ENCODE peak calls at places on chromosome 5, in four cellular contexts. A, V, Q and C are unnamed samples.
A peak's percentile ranks its signal among the peaks of the same experiment; 100 is the strongest.

GRCh38 chr5:71830626-71831539 is 111.8 kb downstream of the CARTPT start:
- DNase-seq in Q (peak; percentile 89), V (no peak), A (no peak), C (peak; percentile 85)

GRCh38 chr5:123496892-123497291 is 15.1 kb upstream of the CSNK1G3 start:
- DNase-seq in A (no peak), Q (no peak), V (no peak), C (no peak)

GRCh38 chr5:180047667-180048066 is 23.9 kb downstream of the RNF130 start:
- DNase-seq in V (no peak), A (no peak), Q (peak; percentile 80), C (no peak)

GRCh38 chr5:158430166-158430828 is 571.4 kb upstream of the CLINT1 start:
- DNase-seq in Q (no peak), A (no peak), V (no peak), C (no peak)

GRCh38 chr5:121640298-121640697 is 211.4 kb upstream of the FTMT start:
- DNase-seq in V (no peak), Q (no peak), A (no peak), C (no peak)

GRCh38 chr5:109177227-109177626 is 232.5 kb downstream of the PJA2 start:
- DNase-seq in V (no peak), Q (no peak), A (no peak), C (no peak)

GRCh38 chr5:65707663-65708062 is 14.2 kb downstream of the SGTB start:
- DNase-seq in Q (no peak), V (no peak), A (no peak), C (no peak)

GRCh38 chr5:39555788-39556187 is 131.0 kb upstream of the DAB2 start:
- DNase-seq in A (no peak), Q (no peak), V (no peak), C (no peak)

GRCh38 chr5:145562931-145563330 is 272.2 kb downstream of the PRELID2 start:
- DNase-seq in A (no peak), Q (no peak), V (no peak), C (no peak)

GRCh38 chr5:154358410-154359221 is 87.2 kb upstream of the SAP30L start:
- DNase-seq in A (no peak), V (no peak), Q (peak; percentile 67), C (no peak)

GRCh38 chr5:68408345-68408871 is 192.9 kb downstream of the PIK3R1 start:
- DNase-seq in A (no peak), V (no peak), Q (no peak), C (no peak)

GRCh38 chr5:54415896-54416640 is 39.4 kb upstream of the HSPB3 start:
- DNase-seq in A (no peak), Q (no peak), V (no peak), C (peak; percentile 81)

GRCh38 chr5:50302815-50303490 is 138.1 kb downstream of the EMB start:
- DNase-seq in V (no peak), Q (peak; percentile 10), A (no peak), C (peak; percentile 15)

GRCh38 chr5:153654444-153654843 is 164.0 kb downstream of the GRIA1 start:
- DNase-seq in Q (no peak), V (no peak), A (no peak), C (peak; percentile 60)

GRCh38 chr5:108523360-108523759 is 141.5 kb upstream of the FBXL17 start:
- DNase-seq in Q (no peak), V (no peak), A (no peak), C (no peak)

GRCh38 chr5:33614039-33614438 is 173.3 kb downstream of the TARS1 start:
- DNase-seq in A (no peak), Q (no peak), V (no peak), C (no peak)

GRCh38 chr5:53265043-53265442 is 155.5 kb upstream of the MOCS2 start:
- DNase-seq in A (no peak), V (no peak), Q (no peak), C (no peak)

GRCh38 chr5:123089572-123089970 is 530 bp downstream of the PRDM6 start:
- DNase-seq in V (no peak), Q (peak; percentile 39), A (peak; percentile 65), C (no peak)

GRCh38 chr5:142726188-142726731 is 40.4 kb upstream of the FGF1 start:
- DNase-seq in Q (peak; percentile 92), A (no peak), V (no peak), C (peak; percentile 93)

GRCh38 chr5:111869681-111870080 is 112.7 kb upstream of the NREP start:
- DNase-seq in A (no peak), Q (peak; percentile 51), V (no peak), C (no peak)

GRCh38 chr5:6633469-6634326 is 458 bp downstream of the SRD5A1 start:
- DNase-seq in V (no peak), A (peak; percentile 52), Q (no peak), C (peak; percentile 21)

GRCh38 chr5:133705331-133705730 is 93.0 kb upstream of the FSTL4 start:
- DNase-seq in A (no peak), V (no peak), Q (no peak), C (no peak)

GRCh38 chr5:179828756-179829421 is 8.2 kb downstream of the SQSTM1 start:
- DNase-seq in A (no peak), V (no peak), Q (no peak), C (no peak)

GRCh38 chr5:148443998-148444397 is 60.2 kb downstream of the FBXO38 start:
- DNase-seq in Q (peak; percentile 84), A (peak; percentile 18), V (peak; percentile 13), C (peak; percentile 58)

GRCh38 chr5:19240150-19240549 is 747.9 kb downstream of the CDH18 start:
- DNase-seq in Q (peak; percentile 33), V (no peak), A (no peak), C (no peak)

GRCh38 chr5:139473565-139473964 is 2.8 kb downstream of the SMIM33 start:
- DNase-seq in A (no peak), Q (peak; percentile 47), V (no peak), C (no peak)
- TF ChIP-seq CTCF in A (no peak), Q (no peak), V (no peak), C (peak; percentile 31)

DNA sequence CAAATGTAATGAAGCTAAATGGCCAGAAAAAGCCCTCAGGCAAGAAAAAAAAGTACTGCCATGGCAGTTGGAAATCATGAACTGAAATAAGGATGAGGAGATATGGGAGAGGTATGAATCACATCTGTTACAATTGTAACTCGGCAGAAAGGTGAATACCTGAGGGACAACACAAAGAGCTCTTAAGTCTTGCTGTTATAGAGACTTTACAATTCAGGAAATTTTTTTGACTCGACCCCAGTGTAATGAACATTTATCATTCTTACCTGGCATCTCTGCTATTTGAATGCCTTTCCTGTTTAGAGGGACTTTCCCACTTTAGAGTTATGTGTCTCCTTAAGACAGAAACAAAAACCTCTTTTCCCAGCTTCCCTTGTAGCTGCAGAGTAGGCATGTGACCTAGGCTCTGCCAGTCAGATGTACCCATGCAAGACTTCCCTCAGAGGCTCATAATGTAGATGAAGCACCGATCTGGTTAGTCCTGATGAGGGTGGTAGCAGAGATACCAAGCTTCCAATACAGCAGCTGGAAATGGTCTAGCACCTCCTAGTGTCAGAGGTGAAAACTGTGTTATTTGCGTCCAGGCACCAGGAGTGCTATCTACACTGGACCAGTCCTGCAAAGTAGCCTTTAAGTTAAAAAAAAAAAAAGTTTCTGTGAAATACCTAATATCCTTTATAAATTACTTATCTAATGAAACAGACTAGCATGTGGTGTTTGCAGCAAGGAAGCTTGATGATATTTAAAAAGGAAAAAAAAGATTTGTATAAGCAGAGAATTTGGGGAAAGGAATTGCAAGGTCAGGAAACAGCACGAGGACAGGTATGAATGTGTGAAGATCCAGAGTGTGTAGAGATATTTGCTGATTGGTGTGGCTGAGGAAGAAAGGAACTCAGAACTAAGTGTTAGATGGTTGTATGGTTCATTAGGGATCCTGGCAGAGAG is 146.9 kb upstream of the SLC1A3 start:
- DNase-seq in Q (no peak), V (no peak), A (no peak), C (no peak)
- TF ChIP-seq CTCF in Q (peak; percentile 25), V (peak; percentile 54), A (peak; percentile 58), C (peak; percentile 64)

GRCh38 chr5:9953691-9954090 is 296.0 kb downstream of the ATPSCKMT start:
- DNase-seq in A (no peak), Q (no peak), V (no peak), C (no peak)

GRCh38 chr5:9954869-9955268 is 294.8 kb downstream of the ATPSCKMT start:
- DNase-seq in V (no peak), A (no peak), Q (no peak), C (no peak)

GRCh38 chr5:9955586-9955985 is 294.1 kb downstream of the ATPSCKMT start:
- DNase-seq in A (no peak), Q (no peak), V (no peak), C (no peak)

GRCh38 chr5:9947944-9948343 is 301.7 kb downstream of the ATPSCKMT start:
- DNase-seq in V (no peak), Q (peak; percentile 61), A (no peak), C (no peak)

DNA sequence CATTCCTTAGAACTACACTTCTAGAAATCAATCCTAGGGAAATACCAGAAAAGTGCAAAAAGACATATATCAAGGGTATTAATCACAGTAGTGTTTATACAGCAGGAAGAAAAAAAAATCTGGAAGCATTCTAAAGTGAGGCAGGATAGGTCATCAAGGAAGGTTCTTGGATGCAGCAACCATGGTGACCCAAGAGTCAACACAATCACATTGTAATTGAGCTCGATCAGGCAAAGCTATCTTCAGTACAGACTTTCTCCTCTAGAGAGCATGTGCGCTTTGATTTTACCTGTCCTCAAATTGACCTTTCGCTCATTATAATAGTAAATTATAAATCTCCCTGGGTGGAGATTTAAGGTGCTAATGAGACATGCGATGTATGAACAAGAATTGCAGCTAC is 297.8 kb downstream of the ATPSCKMT start:
- DNase-seq in Q (no peak), A (no peak), V (no peak), C (no peak)
- TF ChIP-seq CTCF in Q (no peak), A (no peak), V (no peak), C (no peak)

DNA sequence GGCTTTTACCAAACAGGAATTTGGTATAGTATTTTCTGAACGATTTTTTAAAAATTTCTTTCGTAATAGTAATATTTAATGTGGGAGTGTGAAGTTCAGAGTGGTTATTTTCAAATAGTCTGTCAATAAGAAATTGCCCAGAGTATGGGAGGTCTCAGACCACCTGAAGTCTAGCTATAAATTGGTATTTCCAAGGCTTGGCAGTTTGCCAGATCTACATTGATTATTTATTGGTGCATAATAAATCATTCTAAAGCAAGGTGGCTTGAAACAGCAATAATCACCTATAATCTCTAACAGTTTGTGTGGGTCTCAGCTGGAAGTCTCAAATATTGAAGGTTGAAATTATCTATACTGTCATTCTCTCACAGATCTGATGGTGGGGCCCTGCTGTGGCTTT is 118.5 kb downstream of the PRR16 start:
- DNase-seq in Q (no peak), V (no peak), A (no peak), C (no peak)
- TF ChIP-seq CTCF in Q (no peak), V (no peak), A (no peak), C (no peak)

DNA sequence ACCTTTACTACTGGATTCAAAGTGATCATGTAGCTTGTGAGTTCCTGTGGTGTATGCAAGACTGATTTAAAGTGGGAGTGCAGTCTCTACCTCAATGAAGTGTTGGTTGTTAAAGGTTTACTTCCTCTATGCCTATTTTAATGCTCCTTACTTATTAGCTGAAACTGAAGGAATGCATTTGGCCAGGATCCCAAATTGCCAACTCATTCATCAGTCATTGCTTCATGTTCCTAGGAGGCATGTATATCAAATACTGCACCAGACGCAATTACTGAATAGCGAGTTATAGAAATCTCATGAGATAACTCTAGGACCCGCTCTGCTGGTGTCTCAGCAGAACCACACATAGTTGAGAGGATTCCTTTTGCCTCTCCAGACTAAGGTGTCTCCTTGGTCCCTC is 143.0 kb upstream of the RPS23 start:
- DNase-seq in V (no peak), A (no peak), Q (peak; percentile 84), C (peak; percentile 94)
- TF ChIP-seq CTCF in V (no peak), A (no peak), Q (peak; percentile 15), C (peak; percentile 65)